ENCODE peak calls at places on chromosome 16, in eight cellular contexts. X is body of pancreas, R is gastrocnemius medialis, V is A549, F is transverse colon, J is GM12878, S is uterus, K is IMR-90. H is an unnamed sample.

GRCh38 chr16:47028767-47029377 is 55.4 kb upstream of the DNAJA2 start:
- DNase-seq in J (no peak), V (no peak), X (no peak), R (no peak), F (no peak), S (no peak), K (no peak), H (no peak)

GRCh38 chr16:66585477-66586239 is 6.4 kb downstream of the CMTM2 start:
- DNase-seq in J (no peak), R (no peak), F (no peak), S (no peak), K (no peak), V (no peak), X (no peak), H (no peak)

GRCh38 chr16:24728891-24729242 is 584 bp upstream of the TNRC6A start:
- DNase-seq in R (no peak), F (no peak), K (no peak), J (no peak), V (no peak), X (no peak), S (no peak), H (no peak)

GRCh38 chr16:66414891-66415290 is 12.2 kb upstream of the BEAN1 start:
- DNase-seq in R (no peak), F (no peak), K (peak), S (no peak), X (no peak), J (no peak), V (no peak), H (no peak)

GRCh38 chr16:28491080-28491969 is 549 bp downstream of the CLN3 start:
- DNase-seq in S (peak), V (peak), X (peak), F (peak), K (no peak), R (no peak), J (no peak), H (peak)

GRCh38 chr16:49491736-49492089 is 118.1 kb downstream of the C16orf78 start:
- DNase-seq in V (peak), F (peak), X (peak), K (no peak), R (no peak), S (peak), J (no peak), H (no peak)

GRCh38 chr16:50567651-50568050 is 19.5 kb downstream of the NKD1 start:
- DNase-seq in S (no peak), R (no peak), J (no peak), X (no peak), K (no peak), V (no peak), F (no peak), H (no peak)

GRCh38 chr16:3884398-3884797 is 3.9 kb upstream of the CREBBP start:
- DNase-seq in K (no peak), F (no peak), X (no peak), J (no peak), S (no peak), R (no peak), V (no peak), H (no peak)

GRCh38 chr16:84617631-84618427 is at the start of gene COTL1:
- DNase-seq in X (peak), F (peak), J (no peak), K (peak), S (peak), R (peak), V (peak), H (peak)

GRCh38 chr16:84618428-84619102 is 687 bp upstream of the COTL1 start:
- DNase-seq in R (no peak), X (peak), J (no peak), F (no peak), V (peak), K (peak), S (peak), H (no peak)

GRCh38 chr16:84614914-84615813 is 2.7 kb downstream of the COTL1 start:
- DNase-seq in F (no peak), X (no peak), K (no peak), S (no peak), J (no peak), V (no peak), R (no peak), H (peak)

GRCh38 chr16:84617068-84617630 is 729 bp downstream of the COTL1 start:
- DNase-seq in J (no peak), V (no peak), S (peak), K (no peak), X (peak), R (no peak), F (peak), H (peak)

GRCh38 chr16:84616515-84616914 is 1.4 kb downstream of the COTL1 start:
- DNase-seq in S (no peak), R (no peak), K (no peak), X (no peak), J (no peak), V (no peak), F (peak), H (peak)
- H3K4me3 ChIP-seq in S (peak), R (peak), K (peak), X (no peak), J (peak), V (peak), F (peak), H (peak)

GRCh38 chr16:31186930-31187807 is 7.2 kb downstream of the FUS start:
- DNase-seq in J (no peak), S (no peak), R (no peak), F (no peak), X (no peak), K (no peak), V (no peak), H (no peak)
- TF ChIP-seq POLR2A in J (peak), S (no peak), R (no peak), F (no peak), X (no peak), K (no peak), V (no peak), H (no peak)

DNA sequence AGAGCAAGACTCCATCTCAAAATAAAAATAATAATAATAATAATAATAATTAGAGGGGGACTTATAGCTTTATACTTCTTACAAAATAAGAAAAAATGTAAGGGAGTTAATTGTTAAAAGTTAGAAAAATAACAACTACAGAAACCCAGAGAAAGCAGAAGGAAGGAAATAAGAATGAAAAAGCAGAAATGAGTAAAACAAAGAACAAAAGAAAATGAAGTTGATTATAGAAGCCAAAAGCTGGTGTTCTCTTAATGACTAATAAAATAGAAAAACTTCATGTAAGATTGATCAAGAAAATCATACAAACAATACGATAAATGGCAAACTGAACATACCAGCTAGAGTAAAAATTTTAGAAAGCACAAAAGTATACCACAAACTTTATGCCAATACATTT is 6.8 kb upstream of the NSMCE1 start:
- DNase-seq in S (no peak), V (no peak), F (no peak), X (no peak), R (no peak), K (no peak), J (no peak), H (no peak)
- H3K27ac ChIP-seq in S (no peak), V (no peak), F (no peak), X (no peak), R (no peak), K (no peak), J (no peak), H (no peak)

GRCh38 chr16:64417711-64418227 is 704.1 kb downstream of the CDH11 start:
- DNase-seq in S (no peak), X (no peak), K (peak), F (no peak), R (no peak), J (no peak), V (no peak), H (no peak)

GRCh38 chr16:64421515-64421914 is 700.3 kb downstream of the CDH11 start:
- DNase-seq in J (no peak), K (no peak), V (no peak), R (no peak), F (no peak), X (no peak), S (no peak), H (no peak)

GRCh38 chr16:64419832-64420231 is 702.0 kb downstream of the CDH11 start:
- DNase-seq in K (no peak), J (no peak), X (no peak), R (no peak), S (no peak), V (no peak), F (no peak), H (no peak)

GRCh38 chr16:64412578-64413280 is 709.1 kb downstream of the CDH11 start:
- DNase-seq in X (no peak), S (no peak), J (no peak), F (no peak), V (no peak), R (no peak), K (peak), H (no peak)

DNA sequence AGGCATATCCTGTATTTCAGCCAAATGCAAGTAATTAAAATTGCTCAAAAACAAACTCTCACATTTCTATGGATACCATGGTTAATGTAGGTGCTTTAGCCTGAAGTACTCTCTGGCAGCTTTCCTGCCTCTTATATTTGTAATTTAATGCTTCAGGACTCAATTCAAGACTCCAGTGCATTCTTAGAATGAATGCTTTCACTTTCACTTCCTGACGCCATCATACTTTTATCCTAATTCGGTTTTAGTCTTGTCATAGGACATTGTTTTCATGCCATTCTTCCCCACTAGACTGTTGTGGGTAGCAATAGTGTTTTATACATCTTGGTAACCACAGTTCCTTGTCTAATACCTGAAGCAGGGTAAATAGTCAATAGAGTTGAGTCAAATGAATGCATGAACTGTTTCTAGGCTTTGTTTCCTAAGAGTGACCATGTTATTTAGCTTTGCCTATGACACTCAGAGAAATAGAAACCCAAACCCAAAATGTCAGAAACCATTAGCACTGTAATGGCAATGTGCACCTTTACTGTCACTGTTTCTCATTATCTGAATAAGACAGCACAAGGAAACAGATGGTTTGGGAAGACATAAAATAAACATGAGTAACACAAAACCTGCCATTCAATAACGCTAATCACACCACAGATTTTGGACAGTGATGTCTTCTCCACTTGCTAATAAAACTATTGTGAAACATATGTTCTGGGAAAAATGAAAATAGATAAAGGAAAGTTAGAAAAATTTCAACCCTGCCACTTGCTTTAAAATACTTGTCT is 705.4 kb downstream of the CDH11 start:
- DNase-seq in K (peak), F (no peak), V (no peak), S (no peak), J (no peak), R (no peak), X (no peak), H (no peak)
- H3K4me3 ChIP-seq in K (peak), F (no peak), V (no peak), S (peak), J (no peak), R (peak), X (no peak), H (no peak)

GRCh38 chr16:524274-525011 is 3.1 kb upstream of the CAPN15 start:
- DNase-seq in J (no peak), V (no peak), F (no peak), S (no peak), X (no peak), K (no peak), R (no peak), H (no peak)
- TF ChIP-seq POLR2A in J (peak), V (no peak), F (no peak), S (no peak), X (no peak), K (no peak), R (no peak), H (no peak)

DNA sequence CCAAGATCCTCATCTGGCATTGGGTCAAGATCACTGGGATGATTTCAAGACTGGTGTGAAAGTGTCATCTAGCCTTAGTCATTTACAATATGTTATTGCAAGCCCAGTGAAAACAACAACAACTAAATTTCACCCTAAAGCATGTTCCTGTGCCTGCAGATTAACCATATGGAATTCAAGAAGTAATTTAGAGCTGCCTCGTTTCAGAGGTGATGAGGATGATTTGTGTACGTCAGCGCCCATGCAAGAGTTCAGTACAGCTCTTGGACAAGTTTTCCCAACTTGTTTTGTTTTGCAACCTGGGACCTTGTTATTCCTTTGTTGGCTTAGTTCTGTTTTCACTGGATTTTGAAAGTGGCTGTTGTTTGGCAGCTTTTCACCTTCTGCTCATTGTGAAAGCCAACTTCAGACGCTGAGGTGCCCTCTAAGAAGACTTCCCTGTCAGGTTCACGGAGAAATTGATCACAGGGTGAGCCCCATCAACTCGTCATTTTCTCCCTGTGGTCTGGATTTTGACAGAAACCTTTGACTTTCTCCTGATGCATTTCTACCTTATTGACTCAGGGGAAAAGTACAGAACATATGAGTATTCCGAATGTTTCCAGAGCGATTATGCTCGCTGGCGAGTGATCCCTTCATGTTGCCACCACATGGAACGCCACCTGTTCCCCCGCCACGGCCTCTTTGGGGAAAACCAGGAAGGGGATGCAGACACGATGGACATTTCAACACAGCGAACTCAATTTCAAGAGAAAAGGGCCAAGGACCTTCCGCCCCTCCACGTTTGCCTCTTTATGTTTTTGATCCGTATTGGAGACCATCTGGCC is 85.6 kb downstream of the FOXL1 start:
- DNase-seq in S (no peak), V (no peak), R (peak), J (no peak), X (no peak), F (no peak), K (peak), H (no peak)
- H3K27ac ChIP-seq in S (no peak), V (peak), R (peak), J (peak), X (no peak), F (peak), K (peak), H (peak)

GRCh38 chr16:53085539-53086450 is 31.0 kb downstream of the CHD9 start:
- DNase-seq in R (no peak), S (peak), K (no peak), F (no peak), J (no peak), X (peak), V (no peak), H (no peak)
- H3K4me3 ChIP-seq in R (no peak), S (no peak), K (no peak), F (no peak), J (no peak), X (no peak), V (no peak), H (no peak)

DNA sequence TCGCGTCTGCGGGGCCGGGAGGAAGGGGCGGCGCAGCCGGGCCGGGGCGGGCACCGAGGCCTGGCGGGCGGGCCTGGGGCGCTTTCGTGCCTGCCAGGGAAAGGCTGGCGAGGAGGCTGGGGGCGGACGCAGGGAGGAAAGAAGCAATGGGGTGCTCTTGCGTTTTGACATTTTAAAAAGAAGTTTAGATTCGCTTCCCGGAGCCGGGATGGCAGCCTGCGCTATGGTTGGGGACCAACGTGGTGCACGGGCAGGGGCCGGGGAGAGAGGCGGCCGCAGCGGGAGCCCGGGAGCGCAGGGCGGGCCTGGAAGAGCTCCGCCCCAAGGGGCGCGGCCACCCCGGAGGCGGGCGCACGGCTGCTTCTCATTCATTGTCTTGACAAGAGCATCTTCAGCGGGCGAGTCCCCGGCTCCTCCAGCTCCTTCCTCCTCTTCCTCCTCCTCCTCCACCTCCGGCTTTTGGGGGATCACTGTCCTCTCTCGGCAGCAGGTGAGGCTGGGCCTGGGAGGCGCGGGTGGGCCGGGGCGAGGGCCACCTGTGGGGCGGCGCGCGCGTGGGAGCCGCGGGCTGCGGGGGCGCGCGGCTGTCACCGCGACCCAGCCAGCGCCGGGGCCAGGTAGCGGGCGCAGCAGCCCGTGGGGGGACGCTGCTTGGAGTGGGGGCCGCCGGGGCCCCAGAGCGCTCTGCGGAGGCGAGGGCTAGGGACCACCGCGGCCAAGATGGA is at the start of gene CORO1A:
- DNase-seq in K (peak), J (peak), R (peak), S (peak), F (peak), V (peak), X (peak), H (peak)
- TF ChIP-seq POLR2A in K (no peak), J (peak), R (peak), S (no peak), F (peak), V (peak), X (peak), H (peak)